ENCODE peak calls at places on chromosomes 16 and 17, in eight cellular contexts. R is endothelial cell; K is T-helper 1 cell; O is fibroblast of lung; N is CD4-positive, CD25-positive, alpha-beta regulatory T cell; Z is iris pigment epithelial cell; V is A549; A is naive thymus-derived CD8-positive, alpha-beta T cell. S is an unnamed sample.

GRCh38 chr16:57985204-57986121 is 14.5 kb upstream of the CNGB1 start:
- DNase-seq in A (no peak), N (no peak), Z (no peak), O (no peak), R (no peak), V (no peak), K (no peak), S (no peak)

GRCh38 chr17:49438439-49438861 is 23.8 kb upstream of the PHB1 start:
- DNase-seq in V (no peak), N (no peak), K (no peak), O (peak), A (no peak), R (no peak), Z (no peak), S (no peak)

GRCh38 chr17:64074704-64075484 is 54.5 kb upstream of the ICAM2 start:
- DNase-seq in N (no peak), A (no peak), O (peak), R (no peak), Z (peak), V (peak), K (no peak), S (no peak)

GRCh38 chr17:38877130-38877851 is 7.4 kb downstream of the LASP1 start:
- DNase-seq in K (no peak), O (no peak), N (peak), Z (no peak), A (peak), R (no peak), V (no peak), S (peak)

GRCh38 chr17:52681486-52681885 is 523.0 kb upstream of the CA10 start:
- DNase-seq in N (no peak), V (no peak), O (no peak), R (no peak), Z (no peak), K (no peak), A (no peak), S (no peak)

GRCh38 chr17:21374455-21375161 is 1.5 kb upstream of the KCNJ12 start:
- DNase-seq in V (peak), O (no peak), A (no peak), R (no peak), N (no peak), K (no peak), Z (no peak), S (no peak)

GRCh38 chr17:12592941-12593340 is 72.7 kb upstream of the MYOCD start:
- DNase-seq in N (no peak), R (no peak), O (peak), A (no peak), V (no peak), Z (peak), K (no peak), S (no peak)

GRCh38 chr17:59859444-59860025 is 33.2 kb downstream of the TUBD1 start:
- DNase-seq in N (peak), O (peak), R (no peak), V (peak), A (no peak), K (peak), Z (peak), S (no peak)

GRCh38 chr17:59418732-59419166 is 87.3 kb downstream of the YPEL2 start:
- DNase-seq in O (peak), N (no peak), V (no peak), K (no peak), A (no peak), Z (no peak), R (no peak), S (no peak)

GRCh38 chr16:23020084-23020483 is 129.2 kb downstream of the USP31 start:
- DNase-seq in K (no peak), N (no peak), A (no peak), R (no peak), Z (no peak), V (peak), O (no peak), S (no peak)

GRCh38 chr17:51372345-51373004 is 112.1 kb downstream of the UTP18 start:
- DNase-seq in N (peak), O (peak), R (peak), A (no peak), K (peak), Z (peak), V (peak), S (peak)

GRCh38 chr16:59356709-59357108 is 622.6 kb upstream of the GOT2 start:
- DNase-seq in V (peak), A (no peak), N (no peak), O (no peak), R (no peak), Z (no peak), K (no peak), S (no peak)

GRCh38 chr17:51279183-51279582 is 18.8 kb downstream of the UTP18 start:
- DNase-seq in A (no peak), Z (no peak), V (no peak), K (no peak), R (no peak), N (no peak), O (no peak), S (no peak)

GRCh38 chr17:79538291-79538690 is 72.6 kb downstream of the RBFOX3 start:
- DNase-seq in R (no peak), O (no peak), A (peak), Z (no peak), V (no peak), K (no peak), N (no peak), S (no peak)

GRCh38 chr17:3735515-3735914 is 11.8 kb downstream of the HASPIN start:
- DNase-seq in V (peak), R (no peak), O (no peak), N (no peak), K (no peak), A (no peak), Z (no peak), S (no peak)

GRCh38 chr17:12522336-12522735 is 143.4 kb upstream of the MYOCD start:
- DNase-seq in A (no peak), V (peak), R (no peak), N (no peak), K (no peak), Z (no peak), O (no peak), S (no peak)

GRCh38 chr17:50354776-50355175 is 8.8 kb downstream of the XYLT2 start:
- DNase-seq in N (no peak), A (no peak), R (no peak), V (no peak), Z (no peak), O (no peak), K (no peak), S (no peak)

GRCh38 chr17:68514809-68515208 is 2.6 kb downstream of the PRKAR1A start:
- DNase-seq in O (peak), A (no peak), R (no peak), K (no peak), V (peak), N (no peak), Z (peak), S (peak)

GRCh38 chr17:59357929-59358328 is 26.5 kb downstream of the YPEL2 start:
- DNase-seq in Z (peak), O (peak), N (no peak), A (no peak), K (no peak), V (no peak), R (no peak), S (no peak)

GRCh38 chr16:56974549-56975300 is 13.0 kb downstream of the CETP start:
- DNase-seq in Z (no peak), O (no peak), A (no peak), N (no peak), K (no peak), R (no peak), V (no peak), S (no peak)

GRCh38 chr17:20205609-20206008 is 196.4 kb downstream of the SPECC1 start:
- DNase-seq in V (no peak), O (no peak), R (no peak), N (no peak), K (no peak), A (no peak), Z (no peak), S (no peak)

GRCh38 chr16:83952940-83953795 is at the start of gene OSGIN1:
- DNase-seq in A (peak), Z (peak), V (peak), N (peak), O (peak), K (peak), R (no peak), S (peak)

GRCh38 chr16:89048871-89049422 is 44.7 kb upstream of the ACSF3 start:
- DNase-seq in K (no peak), A (peak), O (no peak), V (no peak), R (no peak), Z (no peak), N (no peak), S (no peak)

GRCh38 chr17:41992576-41992975 is 24.7 kb downstream of the DNAJC7 start:
- DNase-seq in A (no peak), R (no peak), K (no peak), O (peak), Z (no peak), N (no peak), V (no peak), S (no peak)

GRCh38 chr17:59367657-59368045 is 36.2 kb downstream of the YPEL2 start:
- DNase-seq in V (no peak), R (no peak), Z (peak), A (no peak), O (peak), K (no peak), N (no peak), S (no peak)

GRCh38 chr16:83728518-83728917 is 79.3 kb upstream of the HSBP1 start:
- DNase-seq in A (no peak), K (no peak), R (no peak), V (no peak), N (no peak), Z (no peak), O (no peak), S (no peak)

GRCh38 chr16:31055613-31056012 is 18.4 kb downstream of the ZNF668 start:
- DNase-seq in V (no peak), A (no peak), N (no peak), Z (no peak), R (no peak), O (no peak), K (no peak), S (no peak)

GRCh38 chr17:77129568-77130301 is 11.0 kb upstream of the SEC14L1 start:
- DNase-seq in N (no peak), K (no peak), R (no peak), O (no peak), V (no peak), Z (peak), A (no peak), S (no peak)

GRCh38 chr16:29987371-29988085 is 7.9 kb downstream of the HIRIP3 start:
- DNase-seq in O (no peak), N (no peak), Z (no peak), R (no peak), K (no peak), A (peak), V (no peak), S (no peak)

GRCh38 chr17:77125432-77125901 is 15.3 kb upstream of the SEC14L1 start:
- DNase-seq in V (peak), K (no peak), A (no peak), R (no peak), N (no peak), Z (peak), O (peak), S (no peak)

GRCh38 chr17:14038206-14038605 is 31.1 kb upstream of the COX10 start:
- DNase-seq in O (peak), Z (peak), R (no peak), N (peak), A (no peak), K (peak), V (no peak), S (no peak)

GRCh38 chr16:89553733-89554132 is 6.7 kb upstream of the RPL13 start:
- DNase-seq in Z (no peak), N (no peak), V (no peak), A (no peak), K (no peak), R (no peak), O (no peak), S (no peak)

GRCh38 chr17:512926-513325 is 160.3 kb upstream of the RPH3AL start:
- DNase-seq in K (no peak), A (no peak), Z (peak), R (no peak), V (no peak), O (no peak), N (peak), S (no peak)

GRCh38 chr17:59479141-59479540 is 86.3 kb upstream of the DHX40 start:
- DNase-seq in K (no peak), O (no peak), N (no peak), R (no peak), Z (no peak), A (no peak), V (no peak), S (no peak)

GRCh38 chr16:66419527-66419926 is 7.6 kb upstream of the BEAN1 start:
- DNase-seq in Z (no peak), N (no peak), O (no peak), R (no peak), K (no peak), V (no peak), A (no peak), S (no peak)

GRCh38 chr16:19835989-19836421 is 48.6 kb downstream of the GPRC5B start:
- DNase-seq in V (no peak), O (peak), N (no peak), R (no peak), A (no peak), K (no peak), Z (peak), S (no peak)

GRCh38 chr16:86951831-86952598 is 365.2 kb downstream of the C16orf95 start:
- DNase-seq in N (no peak), K (no peak), V (peak), Z (peak), A (no peak), O (peak), R (no peak), S (no peak)

GRCh38 chr17:42817866-42818265 is 6.2 kb downstream of the BECN1 start:
- DNase-seq in V (no peak), K (no peak), R (no peak), N (no peak), A (no peak), O (peak), Z (peak), S (no peak)

GRCh38 chr16:71840052-71840451 is 5.7 kb upstream of the ATXN1L start:
- DNase-seq in K (no peak), N (no peak), R (no peak), Z (peak), O (peak), A (no peak), V (no peak), S (no peak)

S was measured in naive B cell.